ENCODE peak calls at places on chromosomes 11 and 22, in seven cellular contexts. One of them, this sample, is unnamed.

GRCh38 chr11:73652046-73652730 is 5.8 kb downstream of the PLEKHB1 start:
- DNase-seq in heart left ventricle: peak
- DNase-seq in A549: no peak
- DNase-seq in uterus: no peak
- DNase-seq in breast epithelium: peak
- DNase-seq in thyroid gland: no peak
- DNase-seq in ovary: no peak
- DNase-seq in this sample: no peak

GRCh38 chr11:94117871-94118270 is 10.8 kb upstream of the PANX1 start:
- DNase-seq in A549: no peak
- DNase-seq in ovary: no peak
- DNase-seq in heart left ventricle: no peak
- DNase-seq in uterus: no peak
- DNase-seq in breast epithelium: no peak
- DNase-seq in thyroid gland: no peak
- DNase-seq in this sample: no peak

GRCh38 chr11:1030086-1030485 is 6.4 kb downstream of the MUC6 start:
- DNase-seq in thyroid gland: no peak
- DNase-seq in A549: no peak
- DNase-seq in heart left ventricle: no peak
- DNase-seq in breast epithelium: no peak
- DNase-seq in ovary: no peak
- DNase-seq in uterus: no peak
- DNase-seq in this sample: no peak

GRCh38 chr11:86608251-86608799 is 64.1 kb downstream of the ME3 start:
- DNase-seq in A549: peak
- DNase-seq in breast epithelium: peak
- DNase-seq in uterus: peak
- DNase-seq in ovary: peak
- DNase-seq in thyroid gland: peak
- DNase-seq in heart left ventricle: peak
- DNase-seq in this sample: peak

GRCh38 chr22:43883719-43884415 is 7.9 kb downstream of the PNPLA5 start:
- DNase-seq in A549: no peak
- DNase-seq in thyroid gland: no peak
- DNase-seq in uterus: no peak
- DNase-seq in breast epithelium: peak
- DNase-seq in heart left ventricle: no peak
- DNase-seq in ovary: no peak
- DNase-seq in this sample: no peak

GRCh38 chr11:57903441-57904123 is 120.1 kb upstream of the OR9Q1 start:
- DNase-seq in ovary: no peak
- DNase-seq in A549: peak
- DNase-seq in uterus: no peak
- DNase-seq in breast epithelium: peak
- DNase-seq in heart left ventricle: no peak
- DNase-seq in thyroid gland: peak
- DNase-seq in this sample: peak

GRCh38 chr11:70715166-70715565 is 316.8 kb downstream of the CTTN start:
- DNase-seq in breast epithelium: no peak
- DNase-seq in ovary: no peak
- DNase-seq in A549: no peak
- DNase-seq in thyroid gland: no peak
- DNase-seq in heart left ventricle: no peak
- DNase-seq in uterus: no peak
- DNase-seq in this sample: no peak

GRCh38 chr22:21605887-21606564 is 23.8 kb downstream of the YDJC start:
- DNase-seq in heart left ventricle: no peak
- DNase-seq in breast epithelium: no peak
- DNase-seq in thyroid gland: no peak
- DNase-seq in uterus: no peak
- DNase-seq in ovary: no peak
- DNase-seq in A549: no peak
- DNase-seq in this sample: no peak

GRCh38 chr22:22520020-22520656 is at the start of gene ZNF280A:
- DNase-seq in breast epithelium: no peak
- DNase-seq in uterus: no peak
- DNase-seq in ovary: no peak
- DNase-seq in A549: peak
- DNase-seq in heart left ventricle: no peak
- DNase-seq in thyroid gland: peak
- DNase-seq in this sample: peak

GRCh38 chr11:68303083-68303482 is 9.3 kb upstream of the LRP5 start:
- DNase-seq in thyroid gland: no peak
- DNase-seq in A549: no peak
- DNase-seq in uterus: no peak
- DNase-seq in ovary: no peak
- DNase-seq in breast epithelium: no peak
- DNase-seq in heart left ventricle: no peak
- DNase-seq in this sample: no peak

GRCh38 chr11:14380947-14381555 is 22.1 kb upstream of the RRAS2 start:
- DNase-seq in A549: peak
- DNase-seq in uterus: peak
- DNase-seq in heart left ventricle: peak
- DNase-seq in breast epithelium: peak
- DNase-seq in ovary: peak
- DNase-seq in thyroid gland: peak
- DNase-seq in this sample: peak

GRCh38 chr22:35538801-35539321 is 1.8 kb upstream of the RASD2 start:
- DNase-seq in uterus: no peak
- DNase-seq in A549: peak
- DNase-seq in heart left ventricle: no peak
- DNase-seq in breast epithelium: no peak
- DNase-seq in thyroid gland: peak
- DNase-seq in ovary: no peak
- DNase-seq in this sample: peak

GRCh38 chr11:60810583-60810982 is 25.4 kb downstream of the MS4A10 start:
- DNase-seq in thyroid gland: no peak
- DNase-seq in uterus: no peak
- DNase-seq in A549: no peak
- DNase-seq in ovary: no peak
- DNase-seq in breast epithelium: no peak
- DNase-seq in heart left ventricle: no peak
- DNase-seq in this sample: no peak

GRCh38 chr22:23166038-23166831 is 14.1 kb upstream of the BCR start:
- DNase-seq in ovary: no peak
- DNase-seq in heart left ventricle: no peak
- DNase-seq in A549: no peak
- DNase-seq in uterus: no peak
- DNase-seq in thyroid gland: no peak
- DNase-seq in breast epithelium: no peak
- DNase-seq in this sample: no peak

GRCh38 chr11:16985297-16985696 is 28.9 kb downstream of the PLEKHA7 start:
- DNase-seq in uterus: no peak
- DNase-seq in A549: no peak
- DNase-seq in breast epithelium: no peak
- DNase-seq in ovary: no peak
- DNase-seq in heart left ventricle: no peak
- DNase-seq in thyroid gland: peak
- DNase-seq in this sample: no peak

GRCh38 chr11:1629326-1630185 is at the start of gene KRTAP5-5:
- DNase-seq in heart left ventricle: no peak
- DNase-seq in A549: no peak
- DNase-seq in uterus: no peak
- DNase-seq in thyroid gland: no peak
- DNase-seq in ovary: no peak
- DNase-seq in breast epithelium: no peak
- DNase-seq in this sample: no peak

GRCh38 chr22:35727436-35727835 is 9.8 kb downstream of the APOL5 start:
- DNase-seq in uterus: no peak
- DNase-seq in breast epithelium: no peak
- DNase-seq in A549: no peak
- DNase-seq in ovary: no peak
- DNase-seq in heart left ventricle: no peak
- DNase-seq in thyroid gland: no peak
- DNase-seq in this sample: no peak

GRCh38 chr22:44599084-44599483 is 101.1 kb upstream of the RTL6 start:
- DNase-seq in ovary: no peak
- DNase-seq in uterus: no peak
- DNase-seq in A549: no peak
- DNase-seq in thyroid gland: no peak
- DNase-seq in breast epithelium: no peak
- DNase-seq in heart left ventricle: no peak
- DNase-seq in this sample: no peak

GRCh38 chr11:69842746-69843528 is 23.7 kb upstream of the FGF3 start:
- DNase-seq in A549: no peak
- DNase-seq in breast epithelium: no peak
- DNase-seq in thyroid gland: no peak
- DNase-seq in ovary: no peak
- DNase-seq in uterus: no peak
- DNase-seq in heart left ventricle: no peak
- DNase-seq in this sample: no peak

DNA sequence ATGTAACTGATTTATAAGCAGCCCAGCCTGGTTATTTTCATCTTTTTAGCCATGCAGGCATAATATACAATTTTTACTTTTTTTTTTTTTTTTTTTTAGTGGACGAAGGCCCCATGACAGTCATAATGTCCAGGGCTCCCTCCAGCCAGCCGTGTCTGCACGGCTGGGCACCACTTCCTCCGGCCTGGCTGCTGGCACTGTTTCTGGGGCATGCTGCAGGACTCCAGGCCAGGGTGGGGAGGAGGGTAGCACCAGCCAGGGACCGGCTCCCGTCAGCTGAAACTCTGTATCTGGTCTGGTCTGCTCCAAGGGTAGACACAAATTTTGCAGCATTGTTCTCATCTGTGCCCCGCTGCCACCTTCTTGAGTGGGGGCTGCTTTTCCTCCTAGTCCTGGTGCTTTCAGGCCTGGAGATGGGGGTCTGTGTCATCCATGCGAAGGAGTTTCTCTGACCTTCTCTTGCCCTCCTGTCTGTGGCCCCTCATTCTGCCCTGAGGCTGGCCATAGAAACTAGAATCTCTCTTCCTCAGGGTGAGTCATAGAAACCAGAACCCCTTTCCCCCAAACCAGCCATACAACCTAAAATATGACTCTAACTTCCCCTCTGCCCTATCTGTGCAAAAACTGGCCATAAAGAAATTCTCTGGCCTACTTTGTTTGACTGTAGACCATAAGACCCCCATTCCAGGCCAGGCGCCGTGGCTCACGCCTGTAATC is 9.2 kb upstream of the RRP7A start:
- DNase-seq in heart left ventricle: no peak
- DNase-seq in ovary: no peak
- DNase-seq in breast epithelium: no peak
- DNase-seq in thyroid gland: no peak
- DNase-seq in A549: no peak
- DNase-seq in uterus: no peak
- DNase-seq in this sample: no peak
- H3K27ac ChIP-seq in heart left ventricle: no peak
- H3K27ac ChIP-seq in ovary: no peak
- H3K27ac ChIP-seq in breast epithelium: no peak
- H3K27ac ChIP-seq in thyroid gland: no peak
- H3K27ac ChIP-seq in A549: no peak
- H3K27ac ChIP-seq in uterus: no peak
- H3K27ac ChIP-seq in this sample: no peak

GRCh38 chr11:123060265-123061000 is 1.5 kb downstream of the HSPA8 start:
- DNase-seq in breast epithelium: no peak
- DNase-seq in A549: no peak
- DNase-seq in uterus: no peak
- DNase-seq in ovary: no peak
- DNase-seq in heart left ventricle: no peak
- DNase-seq in thyroid gland: no peak
- DNase-seq in this sample: no peak

GRCh38 chr11:123055132-123055924 is 6.6 kb downstream of the HSPA8 start:
- DNase-seq in breast epithelium: no peak
- DNase-seq in A549: no peak
- DNase-seq in heart left ventricle: no peak
- DNase-seq in thyroid gland: no peak
- DNase-seq in ovary: no peak
- DNase-seq in uterus: no peak
- DNase-seq in this sample: no peak

GRCh38 chr11:123054301-123055065 is 7.5 kb downstream of the HSPA8 start:
- DNase-seq in breast epithelium: no peak
- DNase-seq in thyroid gland: no peak
- DNase-seq in ovary: no peak
- DNase-seq in uterus: no peak
- DNase-seq in heart left ventricle: no peak
- DNase-seq in A549: peak
- DNase-seq in this sample: peak

GRCh38 chr11:123057604-123058305 is 4.2 kb downstream of the HSPA8 start:
- DNase-seq in uterus: no peak
- DNase-seq in heart left ventricle: no peak
- DNase-seq in thyroid gland: no peak
- DNase-seq in A549: no peak
- DNase-seq in ovary: no peak
- DNase-seq in breast epithelium: no peak
- DNase-seq in this sample: peak

GRCh38 chr11:123056835-123057491 is 5.0 kb downstream of the HSPA8 start:
- DNase-seq in heart left ventricle: no peak
- DNase-seq in thyroid gland: no peak
- DNase-seq in breast epithelium: no peak
- DNase-seq in A549: no peak
- DNase-seq in uterus: no peak
- DNase-seq in ovary: no peak
- DNase-seq in this sample: no peak
- TF ChIP-seq POLR2A in heart left ventricle: no peak
- TF ChIP-seq POLR2A in thyroid gland: no peak
- TF ChIP-seq POLR2A in breast epithelium: no peak
- TF ChIP-seq POLR2A in A549: no peak
- TF ChIP-seq POLR2A in uterus: no peak
- TF ChIP-seq POLR2A in ovary: no peak
- TF ChIP-seq POLR2A in this sample: no peak

GRCh38 chr11:75896843-75897419 is 81.9 kb downstream of the UVRAG start:
- DNase-seq in A549: peak
- DNase-seq in thyroid gland: no peak
- DNase-seq in heart left ventricle: no peak
- DNase-seq in breast epithelium: no peak
- DNase-seq in ovary: no peak
- DNase-seq in uterus: no peak
- DNase-seq in this sample: no peak
- TF ChIP-seq CTCF in A549: peak
- TF ChIP-seq CTCF in thyroid gland: peak
- TF ChIP-seq CTCF in heart left ventricle: peak
- TF ChIP-seq CTCF in breast epithelium: peak
- TF ChIP-seq CTCF in ovary: peak
- TF ChIP-seq CTCF in uterus: peak
- TF ChIP-seq CTCF in this sample: peak

DNA sequence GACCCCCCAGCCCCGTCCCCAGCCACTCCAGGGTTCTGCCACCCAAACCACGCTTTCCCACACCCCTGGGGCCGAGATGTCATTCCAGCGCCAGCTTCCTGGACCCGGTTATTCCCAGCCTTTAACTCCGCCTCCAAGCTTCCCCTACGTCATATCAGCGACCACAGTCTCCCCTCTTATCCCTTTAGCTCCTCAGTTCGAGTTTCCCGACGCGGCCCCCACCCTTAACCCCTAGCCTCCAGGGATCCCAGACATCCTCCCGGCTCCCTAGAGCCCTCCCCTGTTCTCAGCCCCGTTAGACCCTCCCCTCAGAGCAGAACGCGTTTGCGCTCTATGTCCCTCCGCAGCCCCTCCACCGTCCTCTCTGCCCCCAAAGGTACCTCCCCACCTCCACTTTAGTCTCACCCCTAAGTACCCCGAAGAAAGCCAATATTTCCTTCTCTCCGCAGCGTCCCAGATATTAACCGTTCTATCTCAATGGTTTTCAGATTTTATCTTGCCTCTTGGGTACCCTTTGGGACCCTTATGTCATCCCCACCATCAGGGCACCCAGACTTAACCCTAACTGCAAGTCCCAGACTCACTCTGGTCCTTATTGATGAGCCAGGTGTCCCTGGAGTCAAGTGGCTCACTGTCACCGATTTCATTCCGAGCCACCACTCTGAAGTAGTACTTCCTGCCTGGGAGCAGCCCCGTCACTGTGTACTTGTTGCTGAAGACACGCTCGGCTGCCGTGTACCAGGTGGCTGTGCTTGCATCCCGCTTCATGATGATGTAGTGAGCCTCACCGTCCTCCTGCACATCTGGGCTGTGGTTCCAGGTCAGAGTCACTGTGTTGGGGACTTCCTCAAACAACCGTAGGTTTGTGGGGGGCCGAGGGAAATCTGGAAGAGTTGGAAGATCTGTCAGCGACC is 8.0 kb downstream of the TMEM86A start:
- DNase-seq in thyroid gland: peak
- DNase-seq in breast epithelium: peak
- DNase-seq in heart left ventricle: peak
- DNase-seq in uterus: peak
- DNase-seq in ovary: peak
- DNase-seq in A549: no peak
- DNase-seq in this sample: peak
- H3K27ac ChIP-seq in thyroid gland: peak
- H3K27ac ChIP-seq in breast epithelium: peak
- H3K27ac ChIP-seq in heart left ventricle: no peak
- H3K27ac ChIP-seq in uterus: peak
- H3K27ac ChIP-seq in ovary: peak
- H3K27ac ChIP-seq in A549: no peak
- H3K27ac ChIP-seq in this sample: peak

This sample was measured in adrenal gland.